ENCODE peak calls at places on chromosomes 7 and 10, in eight cellular contexts. V is M059J; X is cardiac fibroblast; J is D721Med; R is gastrocnemius medialis; T is stimulated activated naive B cell treated with anti-CD40 and anti-IgM and Interleukin-4, amounts not matched to agents 10 μg/mL and 1 μg/mL and 100 μg/mL, for 72 hours; B is NCI-H1105; Z is GM19239. K is an unnamed sample.
A peak's percentile ranks its signal among the peaks of the same experiment; 100 is the strongest.

GRCh38 chr7:120259382-120259781 is 13.6 kb upstream of the KCND2 start:
- DNase-seq in V (no peak), X (peak; percentile 73), J (no peak), R (no peak), T (no peak), B (no peak), Z (no peak), K (no peak)

GRCh38 chr10:79104264-79104954 is 35.6 kb downstream of the ZMIZ1 start:
- DNase-seq in V (peak; percentile 94), X (peak; percentile 55), J (no peak), R (no peak), T (no peak), B (no peak), Z (no peak), K (peak; percentile 83)

GRCh38 chr7:69615696-69616095 is 17.4 kb downstream of the AUTS2 start:
- DNase-seq in V (no peak), X (no peak), J (peak; percentile 29), R (no peak), T (no peak), B (no peak), Z (no peak), K (no peak)

GRCh38 chr7:7972128-7972527 is 3.5 kb downstream of the GLCCI1 start:
- DNase-seq in V (no peak), X (no peak), J (no peak), R (no peak), T (no peak), B (peak; percentile 19), Z (no peak), K (no peak)

GRCh38 chr10:29648114-29648982 is 13.6 kb upstream of the SVIL start:
- DNase-seq in V (peak; percentile 17), X (peak; percentile 75), J (no peak), R (no peak), T (no peak), B (no peak), Z (no peak), K (peak; percentile 41)

GRCh38 chr7:66974986-66975590 is 20.3 kb downstream of the SBDS start:
- DNase-seq in V (no peak), X (no peak), J (no peak), R (no peak), T (no peak), B (no peak), Z (no peak), K (no peak)

GRCh38 chr7:44348300-44348699 is 22.9 kb upstream of the CAMK2B start:
- DNase-seq in V (peak; percentile 63), X (peak; percentile 70), J (no peak), R (no peak), T (no peak), B (no peak), Z (no peak), K (peak; percentile 71)

GRCh38 chr10:98195132-98195531 is 60.7 kb downstream of the R3HCC1L start:
- DNase-seq in V (peak; percentile 1), X (peak; percentile 9), J (no peak), R (no peak), T (no peak), B (no peak), Z (no peak), K (no peak)

GRCh38 chr7:97351488-97351887 is 234.0 kb downstream of the SDHAF3 start:
- DNase-seq in V (no peak), X (no peak), J (no peak), R (no peak), T (no peak), B (no peak), Z (no peak), K (no peak)

GRCh38 chr10:132670546-132670945 is 115.4 kb downstream of the NKX6-2 start:
- DNase-seq in V (no peak), X (peak; percentile 9), J (no peak), R (no peak), T (no peak), B (no peak), Z (no peak), K (peak; percentile 14)

GRCh38 chr7:33939121-33939520 is 33.8 kb downstream of the BMPER start:
- DNase-seq in V (no peak), X (no peak), J (no peak), R (no peak), T (no peak), B (no peak), Z (no peak), K (no peak)

K was measured in EH.